ENCODE peak calls at places on chromosome 17, in four cellular contexts. W, Q, N and J are unnamed samples.

GRCh38 chr17:39199986-39200879 is at the start of gene RPL19:
- DNase-seq in W (peak), Q (peak), N (peak), J (peak)

GRCh38 chr17:78735832-78736525 is 46.1 kb downstream of the CYTH1 start:
- DNase-seq in Q (no peak), W (no peak), N (no peak), J (no peak)

GRCh38 chr17:61164517-61164916 is 235.1 kb upstream of the TBX2 start:
- DNase-seq in N (no peak), W (no peak), Q (no peak), J (no peak)

GRCh38 chr17:45225051-45225700 is 3.5 kb downstream of the FMNL1 start:
- DNase-seq in Q (no peak), W (no peak), N (peak), J (no peak)

GRCh38 chr17:7717756-7718350 is 309 bp downstream of the DNAH2 start:
- DNase-seq in Q (no peak), W (no peak), N (no peak), J (no peak)

GRCh38 chr17:59115474-59115873 is 8.8 kb upstream of the TRIM37 start:
- DNase-seq in W (no peak), Q (no peak), N (no peak), J (no peak)

GRCh38 chr17:1227365-1227764 is 42.9 kb upstream of the BHLHA9 start:
- DNase-seq in Q (no peak), W (no peak), N (no peak), J (no peak)

GRCh38 chr17:82003411-82004381 is 19.0 kb downstream of the CENPX start:
- DNase-seq in W (peak), Q (no peak), N (no peak), J (no peak)

GRCh38 chr17:77089118-77089477 is 51.7 kb upstream of the SEC14L1 start:
- DNase-seq in Q (no peak), W (no peak), N (no peak), J (no peak)

GRCh38 chr17:8128125-8128784 is 4.3 kb upstream of the HES7 start:
- DNase-seq in N (no peak), W (no peak), Q (no peak), J (no peak)

GRCh38 chr17:83078378-83079339 is 750 bp upstream of the METRNL start:
- DNase-seq in W (no peak), N (no peak), Q (no peak), J (no peak)

GRCh38 chr17:17683710-17684365 is 2.6 kb downstream of the RAI1 start:
- DNase-seq in N (no peak), W (no peak), Q (no peak), J (no peak)

GRCh38 chr17:38844261-38844757 is 9.2 kb downstream of the RPL23 start:
- DNase-seq in W (no peak), Q (no peak), N (no peak), J (no peak)

GRCh38 chr17:73625975-73626706 is 18.1 kb downstream of the SDK2 start:
- DNase-seq in W (no peak), Q (no peak), N (no peak), J (no peak)